ENCODE peak calls at places on chromosomes 5 and 9, in four cellular contexts. J, W, G and Z are unnamed samples.
A peak's percentile ranks its signal among the peaks of the same experiment; 100 is the strongest.

GRCh38 chr5:10219068-10219467 is 30.6 kb downstream of the ATPSCKMT start:
- DNase-seq in J (no peak), G (no peak), W (no peak), Z (no peak)

GRCh38 chr9:28774433-28775029 is 1201.2 kb upstream of the C9orf72 start:
- DNase-seq in G (peak; percentile 18), W (no peak), J (peak; percentile 34), Z (no peak)

GRCh38 chr5:151002250-151002649 is 18.1 kb upstream of the GPX3 start:
- DNase-seq in J (peak; percentile 41), W (peak; percentile 39), G (peak; percentile 58), Z (no peak)

GRCh38 chr9:91082709-91083108 is 279.0 kb downstream of the AUH start:
- DNase-seq in G (no peak), J (no peak), W (no peak), Z (no peak)

GRCh38 chr5:138466900-138467710 is 1.8 kb downstream of the EGR1 start:
- DNase-seq in J (peak; percentile 27), W (no peak), G (no peak), Z (no peak)

GRCh38 chr5:421287-421880 is 21.6 kb upstream of the EXOC3 start:
- DNase-seq in G (no peak), J (no peak), W (no peak), Z (no peak)

GRCh38 chr5:91434348-91434747 is 51.2 kb upstream of the ARRDC3 start:
- DNase-seq in J (no peak), G (no peak), W (no peak), Z (no peak)

GRCh38 chr9:14348241-14349140 is 34.5 kb upstream of the NFIB start:
- DNase-seq in G (no peak), W (no peak), J (peak; percentile 16), Z (no peak)

GRCh38 chr5:98096155-98096554 is 677.3 kb upstream of the RGMB start:
- DNase-seq in G (no peak), W (no peak), J (no peak), Z (no peak)

GRCh38 chr5:25295067-25295466 is 650.3 kb upstream of the CDH10 start:
- DNase-seq in J (no peak), W (no peak), G (no peak), Z (no peak)

GRCh38 chr5:131277875-131278795 is 14.3 kb downstream of the CDC42SE2 start:
- DNase-seq in G (no peak), J (no peak), W (no peak), Z (no peak)

DNA sequence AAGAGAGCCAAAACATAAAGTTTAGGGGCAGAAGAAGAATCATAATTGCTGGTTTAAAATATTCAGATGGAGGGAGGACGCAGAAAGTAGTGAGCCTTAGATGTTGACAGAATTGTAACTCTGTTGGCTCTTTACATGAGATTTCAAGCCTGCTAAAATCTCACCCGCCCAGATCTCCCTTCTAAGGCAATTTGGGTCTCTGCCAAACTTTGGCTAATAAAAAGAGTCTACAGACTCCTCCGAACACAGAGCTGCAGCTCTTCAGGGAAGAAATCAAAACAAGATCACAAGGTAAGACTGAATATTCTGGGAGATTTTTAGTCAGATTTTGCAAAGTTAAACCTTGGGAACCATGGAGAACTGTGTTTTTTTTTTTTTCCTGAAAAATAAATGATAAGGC is at the start of gene IL33:
- DNase-seq in G (no peak), W (no peak), J (peak; percentile 6), Z (no peak)
- TF ChIP-seq FOXJ3 in G (no peak), W (no peak), J (no peak), Z (no peak)

GRCh38 chr9:69820955-69821788 is 555 bp downstream of the CFAP95 start:
- DNase-seq in W (no peak), J (no peak), G (no peak), Z (no peak)

GRCh38 chr9:69818946-69819345 is 1.7 kb upstream of the CFAP95 start:
- DNase-seq in J (peak; percentile 10), G (no peak), W (no peak), Z (no peak)

GRCh38 chr9:69815313-69815712 is 5.3 kb upstream of the CFAP95 start:
- DNase-seq in J (no peak), W (no peak), G (no peak), Z (no peak)

GRCh38 chr9:69817202-69817601 is 3.4 kb upstream of the CFAP95 start:
- DNase-seq in G (no peak), W (no peak), J (peak; percentile 49), Z (no peak)

GRCh38 chr9:69816775-69817174 is 3.8 kb upstream of the CFAP95 start:
- DNase-seq in W (no peak), J (no peak), G (no peak), Z (no peak)
- TF ChIP-seq FOXJ3 in W (no peak), J (no peak), G (no peak), Z (no peak)

GRCh38 chr5:160743027-160743426 is 109.0 kb downstream of the ATP10B start:
- DNase-seq in W (no peak), J (no peak), G (no peak), Z (no peak)
- TF ChIP-seq FOXJ3 in W (no peak), J (no peak), G (no peak), Z (no peak)

GRCh38 chr5:110809006-110809405 is 70.2 kb downstream of the SLC25A46 start:
- DNase-seq in W (no peak), G (no peak), J (no peak), Z (no peak)
- TF ChIP-seq FOXJ3 in W (no peak), G (no peak), J (no peak), Z (no peak)

DNA sequence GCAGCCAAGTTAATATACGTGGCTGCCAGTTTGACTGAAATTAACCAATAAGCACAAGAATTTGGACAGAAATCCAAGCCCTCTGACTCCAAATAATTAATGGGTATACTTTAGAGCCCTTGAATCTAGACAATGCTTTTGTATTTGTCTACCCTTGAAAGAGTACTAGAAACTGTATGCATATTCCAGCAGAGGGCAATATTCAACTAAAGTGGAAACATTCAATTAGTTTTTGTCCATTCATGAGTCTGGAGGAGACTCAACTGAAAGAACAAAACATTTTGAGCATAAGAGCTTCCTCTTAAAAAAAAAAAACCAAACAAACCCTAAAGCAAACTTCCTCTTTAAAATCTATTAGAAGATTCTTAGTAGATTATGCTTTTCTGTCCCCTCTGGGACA is 157.8 kb downstream of the ARHGEF28 start:
- DNase-seq in W (no peak), G (peak; percentile 26), J (no peak), Z (no peak)
- TF ChIP-seq FOXJ3 in W (no peak), G (no peak), J (no peak), Z (no peak)

DNA sequence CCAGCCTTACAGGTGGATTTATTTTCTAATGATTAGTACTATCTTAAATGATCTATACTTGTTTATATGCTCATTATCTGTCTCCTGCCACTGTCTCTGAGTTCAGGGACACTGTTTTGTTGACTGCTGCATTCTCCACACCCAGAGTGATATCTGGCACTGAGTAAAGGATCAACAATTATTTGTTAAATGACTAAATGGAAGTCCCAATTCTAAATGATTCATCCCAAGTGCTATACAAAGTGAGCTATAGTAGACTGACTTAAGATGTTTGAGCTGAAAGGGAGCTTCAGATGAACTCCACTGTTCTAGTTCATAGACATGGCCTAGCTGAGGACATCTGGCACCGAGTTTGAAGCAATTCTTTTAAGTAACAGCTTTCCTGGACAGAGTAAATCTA is 40.5 kb downstream of the ITGA2 start:
- DNase-seq in J (no peak), W (no peak), G (no peak), Z (no peak)
- TF ChIP-seq FOXJ3 in J (no peak), W (no peak), G (no peak), Z (no peak)